ENCODE peak calls at places on chromosome 17, in seven cellular contexts. P is choroid plexus epithelial cell, Q is NCI-H2081, U is COR-L47, B is NCI-H1436 treated with DMSO at 0.1 percent for 48 hours, N is NCI-H1048, L is activated gamma-delta T cell treated with Interleukin-2 at 50 U/mL for 16 hours. T is an unnamed sample.

GRCh38 chr17:72719582-72720493 is 372.6 kb downstream of the SLC39A11 start:
- DNase-seq in P (peak), L (peak), Q (no peak), N (no peak), U (no peak), B (no peak), T (no peak)

GRCh38 chr17:79811036-79811887 is 14.4 kb upstream of the CBX8 start:
- DNase-seq in N (no peak), B (peak), U (peak), P (no peak), L (no peak), Q (peak), T (peak)

GRCh38 chr17:38617074-38617860 is 11.5 kb upstream of the SRCIN1 start:
- DNase-seq in U (no peak), Q (no peak), N (no peak), P (no peak), B (no peak), L (no peak), T (no peak)

GRCh38 chr17:40596261-40596919 is 31.1 kb upstream of the CCR7 start:
- DNase-seq in B (peak), P (no peak), Q (no peak), L (no peak), N (no peak), U (no peak), T (peak)

GRCh38 chr17:35022536-35023063 is 40.9 kb downstream of the RFFL start:
- DNase-seq in L (peak), N (no peak), B (no peak), P (peak), U (peak), Q (peak), T (peak)

GRCh38 chr17:6462692-6463091 is 18.4 kb downstream of the PIMREG start:
- DNase-seq in L (no peak), B (no peak), Q (no peak), U (no peak), P (no peak), N (no peak), T (no peak)

GRCh38 chr17:18031955-18032354 is 7.0 kb downstream of the ATPAF2 start:
- DNase-seq in L (no peak), U (no peak), P (peak), Q (no peak), N (no peak), B (no peak), T (no peak)

GRCh38 chr17:38559880-38560230 is 45.9 kb downstream of the SRCIN1 start:
- DNase-seq in B (no peak), N (no peak), Q (no peak), P (no peak), U (no peak), L (no peak), T (no peak)

GRCh38 chr17:69499301-69499700 is 84.8 kb downstream of the MAP2K6 start:
- DNase-seq in N (no peak), U (no peak), Q (no peak), L (no peak), P (no peak), B (no peak), T (no peak)

GRCh38 chr17:71902931-71903506 is 217.8 kb upstream of the SOX9 start:
- DNase-seq in U (no peak), B (no peak), L (no peak), P (peak), Q (no peak), N (no peak), T (no peak)

GRCh38 chr17:48718162-48718780 is 4.0 kb downstream of the PRAC1 start:
- DNase-seq in B (no peak), N (no peak), Q (no peak), P (no peak), L (no peak), U (no peak), T (no peak)

GRCh38 chr17:17084941-17085340 is 42.7 kb downstream of the MPRIP start:
- DNase-seq in U (no peak), P (no peak), Q (no peak), N (no peak), L (no peak), B (no peak), T (no peak)

GRCh38 chr17:17794382-17794781 is 42.4 kb downstream of the SREBF1 start:
- DNase-seq in B (no peak), N (no peak), U (no peak), L (no peak), P (no peak), Q (no peak), T (no peak)

GRCh38 chr17:69069289-69069688 is 8.6 kb upstream of the ABCA9 start:
- DNase-seq in L (no peak), Q (no peak), N (no peak), U (no peak), B (no peak), P (no peak), T (no peak)

GRCh38 chr17:67054608-67055007 is 10.3 kb downstream of the CACNG1 start:
- DNase-seq in P (no peak), Q (no peak), U (no peak), B (no peak), L (no peak), N (no peak), T (no peak)

GRCh38 chr17:78805301-78805700 is 23.2 kb upstream of the CYTH1 start:
- DNase-seq in L (peak), B (no peak), P (no peak), U (no peak), N (no peak), Q (no peak), T (no peak)

GRCh38 chr17:4940625-4941021 is 555 bp downstream of the RNF167 start:
- DNase-seq in U (no peak), B (no peak), Q (no peak), L (peak), N (no peak), P (no peak), T (no peak)

GRCh38 chr17:63984651-63985386 is 12.1 kb upstream of the SCN4A start:
- DNase-seq in B (no peak), N (no peak), U (no peak), L (peak), Q (no peak), P (peak), T (no peak)

GRCh38 chr17:73645050-73645871 is 1.0 kb upstream of the SDK2 start:
- DNase-seq in Q (peak), B (peak), U (peak), P (peak), N (no peak), L (peak), T (peak)

GRCh38 chr17:5078106-5079028 is at the start of gene ZFP3:
- DNase-seq in B (peak), L (peak), P (peak), N (no peak), U (peak), Q (peak), T (peak)

GRCh38 chr17:33973491-33973890 is 281.6 kb upstream of the CCL2 start:
- DNase-seq in Q (no peak), L (no peak), P (no peak), B (no peak), N (no peak), U (no peak), T (no peak)

GRCh38 chr17:73546770-73547345 is 97.4 kb downstream of the SDK2 start:
- DNase-seq in P (peak), Q (no peak), N (no peak), U (peak), L (peak), B (no peak), T (peak)

GRCh38 chr17:66373944-66374817 is 71.8 kb downstream of the PRKCA start:
- DNase-seq in Q (peak), U (peak), N (peak), P (no peak), L (peak), B (peak), T (peak)

GRCh38 chr17:56679148-56679766 is 85.8 kb downstream of the NOG start:
- DNase-seq in U (no peak), N (no peak), L (no peak), P (peak), B (no peak), Q (no peak), T (peak)

T was measured in NCI-H345.